ENCODE peak calls at places on chromosomes 2 and 18, in ten cellular contexts. One of them, this sample, is unnamed.

GRCh38 chr2:32009479-32010256 is 1.1 kb downstream of the MEMO1 start:
- DNase-seq in lower lobe of right lung: peak
- DNase-seq in astrocyte: no peak
- DNase-seq in tibial artery: no peak
- DNase-seq in endothelial cell of umbilical vein: no peak
- DNase-seq in AG04450: no peak
- DNase-seq in lower leg skin: no peak
- DNase-seq in HFF-Myc: no peak
- DNase-seq in astrocyte of the spinal cord: peak
- DNase-seq in Caco-2: peak
- DNase-seq in this sample: peak

GRCh38 chr2:27901219-27901618 is 10.7 kb downstream of the BABAM2 start:
- DNase-seq in endothelial cell of umbilical vein: no peak
- DNase-seq in astrocyte of the spinal cord: no peak
- DNase-seq in AG04450: no peak
- DNase-seq in HFF-Myc: no peak
- DNase-seq in tibial artery: no peak
- DNase-seq in Caco-2: no peak
- DNase-seq in lower lobe of right lung: no peak
- DNase-seq in lower leg skin: no peak
- DNase-seq in astrocyte: peak
- DNase-seq in this sample: peak

GRCh38 chr2:241802421-241802749 is 6.6 kb upstream of the NEU4 start:
- DNase-seq in tibial artery: peak
- DNase-seq in HFF-Myc: no peak
- DNase-seq in astrocyte of the spinal cord: no peak
- DNase-seq in lower leg skin: no peak
- DNase-seq in AG04450: no peak
- DNase-seq in astrocyte: no peak
- DNase-seq in lower lobe of right lung: no peak
- DNase-seq in endothelial cell of umbilical vein: no peak
- DNase-seq in Caco-2: no peak
- DNase-seq in this sample: no peak

GRCh38 chr2:112153179-112153490 is 14.9 kb downstream of the FBLN7 start:
- DNase-seq in astrocyte of the spinal cord: no peak
- DNase-seq in astrocyte: peak
- DNase-seq in lower lobe of right lung: no peak
- DNase-seq in AG04450: no peak
- DNase-seq in endothelial cell of umbilical vein: no peak
- DNase-seq in lower leg skin: peak
- DNase-seq in HFF-Myc: no peak
- DNase-seq in Caco-2: no peak
- DNase-seq in tibial artery: no peak
- DNase-seq in this sample: peak

GRCh38 chr2:217685255-217685605 is 317.6 kb downstream of the TNS1 start:
- DNase-seq in lower lobe of right lung: peak
- DNase-seq in astrocyte: peak
- DNase-seq in endothelial cell of umbilical vein: no peak
- DNase-seq in tibial artery: peak
- DNase-seq in Caco-2: peak
- DNase-seq in lower leg skin: peak
- DNase-seq in astrocyte of the spinal cord: peak
- DNase-seq in HFF-Myc: no peak
- DNase-seq in AG04450: peak
- DNase-seq in this sample: peak

GRCh38 chr2:240455227-240455718 is 19.8 kb downstream of the GPC1 start:
- DNase-seq in astrocyte of the spinal cord: no peak
- DNase-seq in Caco-2: no peak
- DNase-seq in astrocyte: no peak
- DNase-seq in endothelial cell of umbilical vein: no peak
- DNase-seq in HFF-Myc: no peak
- DNase-seq in lower lobe of right lung: no peak
- DNase-seq in AG04450: no peak
- DNase-seq in tibial artery: no peak
- DNase-seq in lower leg skin: no peak
- DNase-seq in this sample: no peak

GRCh38 chr2:212842544-212843185 is 304.1 kb upstream of the ERBB4 start:
- DNase-seq in astrocyte of the spinal cord: peak
- DNase-seq in tibial artery: no peak
- DNase-seq in astrocyte: peak
- DNase-seq in AG04450: peak
- DNase-seq in Caco-2: no peak
- DNase-seq in endothelial cell of umbilical vein: peak
- DNase-seq in lower leg skin: no peak
- DNase-seq in HFF-Myc: no peak
- DNase-seq in lower lobe of right lung: no peak
- DNase-seq in this sample: peak

GRCh38 chr2:69789762-69790600 is 39.5 kb upstream of the GMCL1 start:
- DNase-seq in lower lobe of right lung: no peak
- DNase-seq in astrocyte: peak
- DNase-seq in Caco-2: no peak
- DNase-seq in astrocyte of the spinal cord: peak
- DNase-seq in HFF-Myc: no peak
- DNase-seq in lower leg skin: no peak
- DNase-seq in endothelial cell of umbilical vein: no peak
- DNase-seq in tibial artery: no peak
- DNase-seq in AG04450: no peak
- DNase-seq in this sample: no peak

GRCh38 chr18:3935316-3935715 is 485.3 kb downstream of the TGIF1 start:
- DNase-seq in HFF-Myc: peak
- DNase-seq in astrocyte of the spinal cord: no peak
- DNase-seq in Caco-2: no peak
- DNase-seq in tibial artery: no peak
- DNase-seq in astrocyte: no peak
- DNase-seq in lower lobe of right lung: no peak
- DNase-seq in lower leg skin: no peak
- DNase-seq in AG04450: no peak
- DNase-seq in endothelial cell of umbilical vein: no peak
- DNase-seq in this sample: peak

GRCh38 chr18:23529597-23529996 is 26.3 kb downstream of the RMC1 start:
- DNase-seq in AG04450: no peak
- DNase-seq in astrocyte of the spinal cord: peak
- DNase-seq in astrocyte: peak
- DNase-seq in HFF-Myc: no peak
- DNase-seq in endothelial cell of umbilical vein: peak
- DNase-seq in Caco-2: no peak
- DNase-seq in lower lobe of right lung: no peak
- DNase-seq in lower leg skin: no peak
- DNase-seq in tibial artery: no peak
- DNase-seq in this sample: peak

GRCh38 chr18:24559474-24560018 is 99.1 kb downstream of the HRH4 start:
- DNase-seq in tibial artery: no peak
- DNase-seq in Caco-2: no peak
- DNase-seq in astrocyte: no peak
- DNase-seq in lower lobe of right lung: no peak
- DNase-seq in HFF-Myc: no peak
- DNase-seq in lower leg skin: no peak
- DNase-seq in endothelial cell of umbilical vein: no peak
- DNase-seq in astrocyte of the spinal cord: no peak
- DNase-seq in AG04450: no peak
- DNase-seq in this sample: no peak

GRCh38 chr18:24553886-24554285 is 93.4 kb downstream of the HRH4 start:
- DNase-seq in AG04450: no peak
- DNase-seq in astrocyte of the spinal cord: no peak
- DNase-seq in endothelial cell of umbilical vein: peak
- DNase-seq in HFF-Myc: no peak
- DNase-seq in Caco-2: no peak
- DNase-seq in astrocyte: no peak
- DNase-seq in lower leg skin: no peak
- DNase-seq in tibial artery: no peak
- DNase-seq in lower lobe of right lung: no peak
- DNase-seq in this sample: no peak

GRCh38 chr18:24560511-24560981 is 100.1 kb downstream of the HRH4 start:
- DNase-seq in astrocyte: peak
- DNase-seq in lower leg skin: no peak
- DNase-seq in lower lobe of right lung: no peak
- DNase-seq in HFF-Myc: no peak
- DNase-seq in AG04450: no peak
- DNase-seq in endothelial cell of umbilical vein: no peak
- DNase-seq in astrocyte of the spinal cord: no peak
- DNase-seq in Caco-2: peak
- DNase-seq in tibial artery: no peak
- DNase-seq in this sample: no peak

GRCh38 chr18:24561369-24561768 is 100.9 kb downstream of the HRH4 start:
- DNase-seq in tibial artery: no peak
- DNase-seq in AG04450: no peak
- DNase-seq in endothelial cell of umbilical vein: no peak
- DNase-seq in astrocyte: no peak
- DNase-seq in lower leg skin: no peak
- DNase-seq in HFF-Myc: no peak
- DNase-seq in lower lobe of right lung: no peak
- DNase-seq in Caco-2: no peak
- DNase-seq in astrocyte of the spinal cord: no peak
- DNase-seq in this sample: no peak

DNA sequence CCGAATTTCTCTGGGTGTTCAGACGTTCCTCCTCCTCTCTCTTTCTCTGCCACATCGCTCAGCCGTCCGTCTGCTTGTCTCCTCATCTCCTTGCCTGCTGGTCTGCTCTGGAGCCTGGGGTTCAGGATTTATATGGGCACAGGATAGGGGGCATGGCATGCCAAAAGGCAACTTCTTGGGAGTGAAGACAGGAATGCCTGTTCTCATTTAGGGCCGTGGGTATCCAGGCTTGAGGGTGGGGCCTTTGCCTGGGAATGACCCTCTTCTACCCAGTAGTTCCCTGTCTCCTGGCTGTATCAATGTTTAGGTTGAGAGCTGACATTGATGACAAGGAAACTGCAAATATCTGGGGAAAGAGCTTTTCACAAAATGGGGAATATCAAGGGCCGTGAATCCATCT is 98.0 kb downstream of the HRH4 start:
- DNase-seq in lower leg skin: no peak
- DNase-seq in endothelial cell of umbilical vein: no peak
- DNase-seq in Caco-2: no peak
- DNase-seq in AG04450: no peak
- DNase-seq in lower lobe of right lung: no peak
- DNase-seq in astrocyte of the spinal cord: no peak
- DNase-seq in astrocyte: no peak
- DNase-seq in HFF-Myc: no peak
- DNase-seq in tibial artery: no peak
- DNase-seq in this sample: no peak
- H3K4me3 ChIP-seq in lower leg skin: no peak
- H3K4me3 ChIP-seq in endothelial cell of umbilical vein: no peak
- H3K4me3 ChIP-seq in Caco-2: no peak
- H3K4me3 ChIP-seq in AG04450: no peak
- H3K4me3 ChIP-seq in lower lobe of right lung: no peak
- H3K4me3 ChIP-seq in astrocyte of the spinal cord: no peak
- H3K4me3 ChIP-seq in astrocyte: no peak
- H3K4me3 ChIP-seq in HFF-Myc: no peak
- H3K4me3 ChIP-seq in tibial artery: no peak
- H3K4me3 ChIP-seq in this sample: no peak

GRCh38 chr2:205232086-205232485 is 450.2 kb upstream of the NRP2 start:
- DNase-seq in AG04450: no peak
- DNase-seq in astrocyte: no peak
- DNase-seq in lower leg skin: no peak
- DNase-seq in HFF-Myc: no peak
- DNase-seq in lower lobe of right lung: no peak
- DNase-seq in tibial artery: no peak
- DNase-seq in Caco-2: no peak
- DNase-seq in endothelial cell of umbilical vein: no peak
- DNase-seq in astrocyte of the spinal cord: no peak
- DNase-seq in this sample: no peak

GRCh38 chr2:205235434-205235833 is 446.9 kb upstream of the NRP2 start:
- DNase-seq in endothelial cell of umbilical vein: no peak
- DNase-seq in astrocyte: peak
- DNase-seq in lower lobe of right lung: no peak
- DNase-seq in lower leg skin: no peak
- DNase-seq in Caco-2: no peak
- DNase-seq in HFF-Myc: no peak
- DNase-seq in AG04450: no peak
- DNase-seq in tibial artery: no peak
- DNase-seq in astrocyte of the spinal cord: no peak
- DNase-seq in this sample: no peak

DNA sequence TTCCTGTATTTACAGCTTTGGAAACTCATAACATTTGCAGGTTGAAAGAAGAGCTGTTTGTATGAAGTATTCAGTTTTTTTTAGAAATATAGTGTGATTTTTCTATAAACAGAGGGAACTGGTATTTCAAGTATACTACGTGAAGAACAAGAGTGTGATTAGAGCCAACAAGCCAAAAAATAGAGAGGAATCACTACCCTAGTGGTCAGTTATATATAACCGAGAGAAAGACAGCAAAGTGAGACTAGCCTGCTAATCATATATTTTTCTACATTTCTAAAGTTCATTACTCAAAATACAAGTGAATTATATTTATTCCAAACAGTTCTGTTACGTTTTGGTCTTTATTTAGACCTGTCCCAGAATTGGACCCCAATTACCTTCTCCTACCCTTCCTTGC is 444.8 kb upstream of the NRP2 start:
- DNase-seq in HFF-Myc: no peak
- DNase-seq in AG04450: no peak
- DNase-seq in lower lobe of right lung: no peak
- DNase-seq in Caco-2: no peak
- DNase-seq in lower leg skin: no peak
- DNase-seq in tibial artery: no peak
- DNase-seq in astrocyte of the spinal cord: no peak
- DNase-seq in astrocyte: no peak
- DNase-seq in endothelial cell of umbilical vein: no peak
- DNase-seq in this sample: no peak
- TF ChIP-seq CTCF in HFF-Myc: no peak
- TF ChIP-seq CTCF in AG04450: peak
- TF ChIP-seq CTCF in lower lobe of right lung: no peak
- TF ChIP-seq CTCF in Caco-2: no peak
- TF ChIP-seq CTCF in lower leg skin: no peak
- TF ChIP-seq CTCF in tibial artery: no peak
- TF ChIP-seq CTCF in astrocyte of the spinal cord: peak
- TF ChIP-seq CTCF in astrocyte: no peak
- TF ChIP-seq CTCF in endothelial cell of umbilical vein: no peak
- TF ChIP-seq CTCF in this sample: no peak

GRCh38 chr18:59271606-59272220 is 1.5 kb downstream of the RAX start:
- DNase-seq in endothelial cell of umbilical vein: no peak
- DNase-seq in lower lobe of right lung: no peak
- DNase-seq in HFF-Myc: no peak
- DNase-seq in lower leg skin: no peak
- DNase-seq in AG04450: no peak
- DNase-seq in astrocyte of the spinal cord: no peak
- DNase-seq in tibial artery: no peak
- DNase-seq in Caco-2: no peak
- DNase-seq in astrocyte: no peak
- DNase-seq in this sample: no peak
- H3K4me3 ChIP-seq in endothelial cell of umbilical vein: no peak
- H3K4me3 ChIP-seq in lower lobe of right lung: no peak
- H3K4me3 ChIP-seq in HFF-Myc: no peak
- H3K4me3 ChIP-seq in lower leg skin: no peak
- H3K4me3 ChIP-seq in AG04450: no peak
- H3K4me3 ChIP-seq in astrocyte of the spinal cord: no peak
- H3K4me3 ChIP-seq in tibial artery: peak
- H3K4me3 ChIP-seq in Caco-2: no peak
- H3K4me3 ChIP-seq in astrocyte: no peak
- H3K4me3 ChIP-seq in this sample: no peak

DNA sequence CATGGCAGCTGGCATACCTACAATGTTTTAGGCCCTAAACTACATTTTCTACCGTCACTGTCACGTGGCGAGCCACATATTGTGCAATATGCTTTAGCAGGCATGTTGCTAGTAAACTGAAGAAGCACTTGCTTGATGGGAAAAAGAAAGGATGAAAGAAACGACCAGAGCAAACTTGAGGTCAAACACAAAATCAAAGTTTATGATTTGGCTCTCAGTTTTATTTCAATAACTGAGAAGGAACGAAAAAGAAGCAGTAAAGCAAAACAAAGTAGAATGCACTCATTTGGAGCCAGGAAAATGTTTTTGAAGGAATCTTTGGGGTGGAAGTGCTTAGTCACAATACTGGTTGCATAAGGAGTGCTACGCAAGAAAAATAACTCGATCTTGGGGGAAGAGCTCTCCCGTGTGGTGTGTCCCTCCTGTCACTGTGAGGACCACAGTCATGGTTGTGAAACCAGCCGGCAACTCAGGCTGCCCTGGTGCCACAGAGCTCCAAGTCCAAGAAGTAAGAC is 349.8 kb downstream of the RBM43 start:
- DNase-seq in AG04450: peak
- DNase-seq in lower lobe of right lung: peak
- DNase-seq in astrocyte: peak
- DNase-seq in Caco-2: peak
- DNase-seq in astrocyte of the spinal cord: peak
- DNase-seq in endothelial cell of umbilical vein: peak
- DNase-seq in tibial artery: peak
- DNase-seq in lower leg skin: peak
- DNase-seq in HFF-Myc: peak
- DNase-seq in this sample: peak
- TF ChIP-seq CTCF in AG04450: peak
- TF ChIP-seq CTCF in lower lobe of right lung: peak
- TF ChIP-seq CTCF in astrocyte: no peak
- TF ChIP-seq CTCF in Caco-2: no peak
- TF ChIP-seq CTCF in astrocyte of the spinal cord: no peak
- TF ChIP-seq CTCF in endothelial cell of umbilical vein: peak
- TF ChIP-seq CTCF in tibial artery: no peak
- TF ChIP-seq CTCF in lower leg skin: no peak
- TF ChIP-seq CTCF in HFF-Myc: peak
- TF ChIP-seq CTCF in this sample: peak